ENCODE peak calls at places on chromosome 13, in ten cellular contexts. R is IMR-90, K is neuronal stem cell, N is PC-3, Y is fibroblast of lung, D is DND-41, X is SK-N-SH, G is keratinocyte, C is GM23248, E is H1. V is an unnamed sample.

GRCh38 chr13:52984881-52985363 is 43.7 kb upstream of the OLFM4 start:
- DNase-seq in Y (no peak), N (no peak), C (no peak), X (peak), K (no peak), G (no peak), D (no peak), E (no peak), R (no peak), V (no peak)

GRCh38 chr13:21675095-21676007 is 4.5 kb downstream of the FGF9 start:
- DNase-seq in K (peak), D (no peak), C (peak), X (peak), G (no peak), Y (no peak), R (no peak), E (no peak), N (no peak), V (peak)

GRCh38 chr13:39913928-39914327 is 258.5 kb downstream of the COG6 start:
- DNase-seq in R (no peak), E (no peak), N (no peak), Y (peak), G (peak), D (no peak), K (no peak), C (peak), X (no peak), V (no peak)

GRCh38 chr13:44378277-44378676 is 4.7 kb downstream of the SERP2 start:
- DNase-seq in R (no peak), D (no peak), Y (no peak), G (no peak), X (no peak), N (no peak), C (no peak), E (no peak), K (no peak), V (no peak)

GRCh38 chr13:45206340-45206739 is 5.5 kb upstream of the KCTD4 start:
- DNase-seq in C (peak), E (no peak), G (peak), D (no peak), X (no peak), Y (peak), R (peak), K (no peak), N (peak), V (peak)

GRCh38 chr13:67278230-67278629 is 48.1 kb upstream of the PCDH9 start:
- DNase-seq in R (peak), C (peak), Y (peak), E (no peak), D (no peak), N (peak), K (no peak), G (no peak), X (no peak), V (no peak)

GRCh38 chr13:75101997-75102720 is 379.8 kb downstream of the TBC1D4 start:
- DNase-seq in D (peak), C (peak), K (no peak), E (no peak), R (peak), Y (peak), X (no peak), G (no peak), N (peak), V (peak)

GRCh38 chr13:114049026-114049425 is 75.2 kb upstream of the C13orf46 start:
- DNase-seq in E (no peak), D (no peak), R (no peak), X (no peak), C (no peak), N (no peak), K (no peak), Y (no peak), G (no peak), V (no peak)

GRCh38 chr13:92158335-92158734 is 759.9 kb downstream of the GPC5 start:
- DNase-seq in Y (peak), K (no peak), E (no peak), X (no peak), R (peak), N (peak), D (no peak), C (peak), G (no peak), V (no peak)

GRCh38 chr13:46622918-46623256 is 69.9 kb downstream of the LRCH1 start:
- DNase-seq in R (peak), D (no peak), N (peak), C (peak), Y (peak), E (no peak), X (peak), K (no peak), G (no peak), V (no peak)

GRCh38 chr13:50730496-50731171 is 112.9 kb downstream of the DLEU7 start:
- DNase-seq in G (no peak), Y (no peak), K (no peak), D (no peak), C (no peak), N (no peak), X (no peak), R (no peak), E (no peak), V (no peak)

GRCh38 chr13:89372193-89372592 is 1701.0 kb downstream of the SLITRK5 start:
- DNase-seq in X (no peak), N (no peak), G (no peak), K (no peak), R (no peak), C (no peak), E (no peak), D (no peak), Y (no peak), V (no peak)

GRCh38 chr13:40168425-40169155 is 497.9 kb downstream of the FOXO1 start:
- DNase-seq in E (no peak), G (no peak), C (no peak), R (no peak), Y (no peak), N (no peak), D (no peak), X (no peak), K (no peak), V (no peak)

GRCh38 chr13:28449826-28450773 is 44.8 kb downstream of the FLT1 start:
- DNase-seq in Y (no peak), N (peak), K (no peak), X (no peak), D (no peak), G (no peak), R (no peak), E (no peak), C (peak), V (no peak)
- H3K4me2 ChIP-seq in Y (no peak), N (no peak), K (no peak), X (peak), D (no peak), G (no peak), R (no peak), E (no peak), C (no peak), V (no peak)

GRCh38 chr13:98761979-98762616 is 9.6 kb upstream of the SLC15A1 start:
- DNase-seq in E (no peak), K (no peak), N (no peak), Y (no peak), R (no peak), C (no peak), D (no peak), X (no peak), G (no peak), V (no peak)
- H2AFZ ChIP-seq in E (no peak), K (peak), N (peak), Y (peak), R (peak), C (peak), D (peak), X (peak), G (peak), V (peak)

GRCh38 chr13:98500963-98501421 is 75.9 kb downstream of the STK24 start:
- DNase-seq in C (no peak), X (no peak), D (no peak), Y (no peak), K (no peak), G (no peak), N (no peak), E (no peak), R (no peak), V (no peak)
- H3K4me2 ChIP-seq in C (no peak), X (no peak), D (no peak), Y (no peak), K (no peak), G (no peak), N (no peak), E (no peak), R (no peak), V (no peak)

DNA sequence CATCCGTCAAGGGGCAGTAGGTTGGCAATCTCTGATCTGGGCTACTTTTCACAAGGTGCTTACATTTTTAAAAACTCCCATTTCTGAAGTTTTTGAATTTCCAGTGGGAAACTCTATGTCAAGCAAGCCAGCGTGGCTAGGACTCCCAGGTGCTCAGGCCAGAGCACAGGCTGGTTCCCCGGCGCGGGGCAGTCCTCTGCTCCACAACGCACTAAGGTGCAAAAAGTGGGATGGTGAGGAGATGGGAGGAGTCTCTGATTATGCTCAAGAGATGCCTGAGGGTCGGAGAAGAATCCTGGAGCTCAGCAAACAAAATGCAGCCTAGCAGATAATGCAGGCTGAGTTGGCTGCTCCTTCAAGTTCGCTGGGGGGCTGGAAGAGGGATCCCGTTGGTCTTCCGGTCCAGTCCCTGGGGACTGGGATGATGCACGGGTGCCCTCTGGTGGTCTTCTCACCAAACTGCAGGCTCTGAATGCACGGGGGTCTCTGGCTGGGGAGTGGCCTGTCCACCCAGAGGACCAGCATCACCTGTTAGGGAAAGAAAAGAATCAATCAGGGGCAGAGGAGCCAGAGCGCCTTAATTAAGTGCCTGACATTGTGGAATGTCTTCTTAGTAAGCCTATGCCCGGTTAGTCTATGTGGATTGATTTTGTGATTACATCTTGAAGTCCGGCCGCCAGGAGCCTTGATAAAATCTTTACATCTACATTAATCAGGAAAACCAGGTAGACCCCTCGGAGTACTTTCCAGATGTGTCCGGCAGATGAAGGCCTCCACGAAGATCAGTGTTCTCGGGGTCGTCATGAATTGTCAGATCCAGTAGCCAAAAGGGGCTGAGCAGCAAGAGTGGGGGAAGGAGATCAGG is 244.4 kb upstream of the MAB21L1 start:
- DNase-seq in G (no peak), D (peak), R (peak), N (peak), C (peak), E (peak), X (peak), Y (peak), K (peak), V (peak)
- H2AFZ ChIP-seq in G (no peak), D (no peak), R (peak), N (peak), C (peak), E (peak), X (peak), Y (peak), K (peak), V (peak)

GRCh38 chr13:23558675-23559536 is 11.3 kb upstream of the TNFRSF19 start:
- DNase-seq in Y (peak), K (no peak), R (peak), D (no peak), N (peak), X (peak), C (peak), G (peak), E (no peak), V (peak)
- H3K4me2 ChIP-seq in Y (peak), K (no peak), R (peak), D (no peak), N (peak), X (peak), C (peak), G (peak), E (no peak), V (peak)

GRCh38 chr13:37736040-37736439 is 133.5 kb downstream of the TRPC4 start:
- DNase-seq in X (no peak), Y (no peak), E (no peak), C (no peak), K (peak), N (no peak), R (no peak), G (no peak), D (no peak), V (no peak)
- H2AFZ ChIP-seq in X (no peak), Y (no peak), E (no peak), C (no peak), K (peak), N (no peak), R (no peak), G (no peak), D (no peak), V (no peak)

DNA sequence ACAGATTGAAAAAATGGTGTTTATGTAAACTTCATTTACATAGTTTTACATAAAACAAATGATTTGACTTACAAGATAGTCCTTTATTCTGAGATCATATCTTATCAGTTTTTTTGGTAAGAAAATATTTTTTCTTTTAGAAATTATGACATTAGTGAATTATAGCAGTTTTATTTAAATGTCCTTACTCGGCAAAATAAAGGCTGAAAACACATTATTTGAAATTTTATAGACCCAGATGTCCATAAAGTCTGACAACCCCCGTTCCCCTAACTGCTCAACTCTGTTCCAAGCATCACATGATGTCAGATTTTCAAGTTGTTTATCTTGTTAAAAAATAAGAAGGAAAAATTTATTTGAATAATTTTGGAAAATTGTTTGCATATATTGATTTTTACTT is 46.7 kb upstream of the RFC3 start:
- DNase-seq in R (no peak), Y (no peak), G (no peak), C (no peak), K (no peak), N (no peak), X (no peak), D (no peak), E (no peak), V (no peak)
- H3K4me2 ChIP-seq in R (no peak), Y (no peak), G (no peak), C (no peak), K (no peak), N (no peak), X (no peak), D (no peak), E (no peak), V (no peak)

GRCh38 chr13:83906240-83906820 is 24.1 kb upstream of the SLITRK1 start:
- DNase-seq in K (no peak), Y (no peak), C (no peak), R (no peak), N (no peak), G (no peak), E (no peak), X (no peak), D (no peak), V (no peak)
- H2AFZ ChIP-seq in K (no peak), Y (no peak), C (no peak), R (no peak), N (no peak), G (no peak), E (peak), X (no peak), D (no peak), V (no peak)

DNA sequence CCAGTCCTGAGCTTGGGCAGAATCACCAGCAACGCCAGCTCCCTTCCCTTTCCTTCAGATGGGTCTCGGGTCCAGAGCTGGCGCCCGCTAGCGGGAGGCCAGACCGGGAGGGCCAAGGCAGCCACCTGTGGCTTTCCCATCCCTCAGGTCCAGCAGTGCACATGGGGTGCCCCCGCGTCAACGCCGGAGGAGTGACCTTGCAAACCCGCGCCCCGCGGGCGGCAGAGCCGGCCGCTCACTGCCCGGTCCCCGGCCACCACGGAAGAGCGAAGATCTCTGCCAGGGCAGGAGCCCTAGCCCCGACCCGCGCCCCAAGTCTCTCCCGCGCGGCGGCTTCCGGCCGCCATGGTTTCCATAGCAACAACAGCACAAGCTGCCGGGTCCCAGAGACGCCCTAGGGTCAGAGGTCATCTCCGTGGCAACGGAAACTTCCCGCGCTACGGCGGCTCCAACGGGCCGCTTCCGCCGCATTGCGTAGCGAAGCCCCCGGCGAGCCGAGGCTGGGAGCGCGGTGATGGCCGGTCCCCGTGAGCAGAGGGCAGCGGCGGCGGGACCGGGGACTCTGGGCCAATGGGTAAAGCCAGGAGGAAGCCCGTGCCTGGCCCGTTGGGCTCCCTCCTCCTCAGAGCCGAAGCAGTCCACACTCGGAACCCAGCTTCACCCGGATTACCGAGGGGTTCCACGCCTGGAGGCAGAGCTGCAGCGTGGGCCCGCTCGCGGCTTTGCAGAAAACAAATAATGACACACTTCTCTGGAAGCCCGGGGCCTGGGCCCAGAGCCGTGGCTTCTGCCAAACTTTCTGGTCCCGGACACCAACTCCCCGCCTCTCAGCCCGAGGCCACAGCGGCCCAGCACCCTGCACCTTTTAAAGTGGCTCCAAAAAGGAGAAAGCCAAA is 7.4 kb downstream of the FGF14 start:
- DNase-seq in R (peak), X (peak), Y (peak), E (peak), D (no peak), N (no peak), G (peak), K (peak), C (peak), V (peak)
- H3K4me2 ChIP-seq in R (peak), X (peak), Y (peak), E (peak), D (no peak), N (no peak), G (peak), K (peak), C (peak), V (peak)

GRCh38 chr13:110004814-110005213 is 218.4 kb upstream of the IRS2 start:
- DNase-seq in N (no peak), G (no peak), X (no peak), Y (no peak), D (no peak), K (no peak), E (no peak), C (no peak), R (no peak), V (no peak)

GRCh38 chr13:110000534-110001345 is 214.4 kb upstream of the IRS2 start:
- DNase-seq in E (no peak), K (no peak), R (no peak), Y (no peak), C (peak), X (no peak), N (peak), G (no peak), D (no peak), V (no peak)

GRCh38 chr13:109999659-110000533 is 213.5 kb upstream of the IRS2 start:
- DNase-seq in R (no peak), D (no peak), N (no peak), C (no peak), G (no peak), K (no peak), X (no peak), Y (no peak), E (no peak), V (no peak)

GRCh38 chr13:109998808-109999528 is 212.6 kb upstream of the IRS2 start:
- DNase-seq in E (no peak), N (peak), X (no peak), G (peak), D (no peak), Y (peak), R (peak), K (no peak), C (peak), V (no peak)

DNA sequence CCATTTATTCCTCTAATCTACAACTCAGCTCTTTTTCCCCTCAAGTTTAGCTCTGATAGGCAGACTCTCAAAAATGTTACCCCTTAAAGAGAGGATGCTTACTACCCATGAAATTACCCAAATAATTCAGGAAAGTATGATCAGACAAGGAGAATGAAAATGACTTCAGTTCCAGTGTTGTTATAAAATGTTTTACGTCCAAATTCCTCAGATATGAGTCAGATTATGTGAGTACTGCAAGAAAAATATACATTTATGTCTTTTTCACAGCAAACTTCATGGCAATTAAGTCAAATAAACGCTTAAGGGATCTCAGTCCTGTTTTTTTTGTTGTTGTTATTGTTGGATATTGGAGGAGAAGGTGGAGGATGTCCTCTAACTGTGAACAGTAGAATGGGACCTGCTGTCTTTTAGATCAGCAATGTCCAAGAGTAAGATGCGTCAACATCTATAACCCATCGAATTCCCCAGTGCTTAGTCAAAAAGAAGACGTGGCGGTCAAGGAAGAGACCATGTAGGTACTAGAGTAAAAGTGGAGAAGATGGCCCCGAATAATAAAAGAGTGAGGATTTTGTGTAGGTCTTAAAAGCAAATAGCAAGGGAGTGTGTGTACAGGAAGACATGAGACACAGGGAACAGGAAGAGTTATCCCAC is 215.4 kb upstream of the IRS2 start:
- DNase-seq in C (peak), G (no peak), X (no peak), E (no peak), N (peak), D (no peak), R (peak), K (no peak), Y (peak), V (peak)
- H2AFZ ChIP-seq in C (peak), G (no peak), X (no peak), E (no peak), N (peak), D (no peak), R (no peak), K (no peak), Y (no peak), V (no peak)